ENCODE peak calls at places on chromosomes 2 and 18, in ten cellular contexts. X, B, O, C, Z, R, W, S, I and N are unnamed samples.

GRCh38 chr2:63057249-63058148 is 6.9 kb downstream of the OTX1 start:
- DNase-seq in X (no peak), I (no peak), B (no peak), O (no peak), W (no peak), Z (no peak), C (no peak), S (no peak), R (no peak), N (no peak)

GRCh38 chr2:96470636-96471035 is 34.5 kb downstream of the NEURL3 start:
- DNase-seq in C (peak), O (peak), I (peak), Z (no peak), S (no peak), R (no peak), W (no peak), X (peak), B (peak), N (no peak)

GRCh38 chr2:180314086-180314485 is 307.0 kb upstream of the CWC22 start:
- DNase-seq in X (no peak), R (no peak), I (no peak), W (no peak), O (no peak), B (no peak), C (no peak), S (no peak), Z (no peak), N (no peak)

GRCh38 chr2:39568116-39568515 is 97.6 kb upstream of the TMEM178A start:
- DNase-seq in S (no peak), C (no peak), B (no peak), Z (no peak), I (no peak), W (no peak), O (no peak), X (no peak), R (no peak), N (no peak)

GRCh38 chr18:10530852-10531251 is 5.0 kb downstream of the NAPG start:
- DNase-seq in C (no peak), W (no peak), Z (no peak), B (no peak), O (no peak), R (no peak), X (no peak), I (no peak), S (no peak), N (no peak)

GRCh38 chr2:128316777-128317185 is 1.9 kb downstream of the HS6ST1 start:
- DNase-seq in Z (no peak), X (no peak), W (no peak), C (no peak), O (no peak), B (peak), S (no peak), R (no peak), I (no peak), N (no peak)

GRCh38 chr18:61272793-61273192 is 60.4 kb upstream of the CDH20 start:
- DNase-seq in B (no peak), W (no peak), I (no peak), Z (no peak), X (no peak), O (no peak), S (no peak), R (no peak), C (no peak), N (no peak)

GRCh38 chr2:200104015-200104414 is 148.6 kb downstream of the MAIP1 start:
- DNase-seq in Z (no peak), R (no peak), B (no peak), O (no peak), W (no peak), I (no peak), S (no peak), X (no peak), C (no peak), N (no peak)

GRCh38 chr2:152098798-152099654 is at the start of gene CACNB4:
- DNase-seq in R (no peak), I (no peak), C (no peak), Z (peak), X (no peak), S (no peak), W (no peak), O (no peak), B (no peak), N (no peak)

GRCh38 chr18:1094408-1094807 is 189.7 kb downstream of the ADCYAP1 start:
- DNase-seq in S (no peak), X (no peak), C (no peak), O (no peak), R (no peak), I (no peak), W (no peak), Z (no peak), B (no peak), N (no peak)

GRCh38 chr2:176285321-176285720 is 16.1 kb downstream of the MTX2 start:
- DNase-seq in W (no peak), B (no peak), Z (no peak), S (no peak), R (no peak), I (no peak), O (no peak), X (no peak), C (no peak), N (no peak)

GRCh38 chr2:113283704-113284284 is 5.1 kb upstream of the PAX8 start:
- DNase-seq in B (peak), O (no peak), R (no peak), Z (no peak), S (no peak), W (no peak), I (no peak), C (no peak), X (no peak), N (no peak)

GRCh38 chr2:76688732-76689131 is 833.4 kb downstream of the LRRTM4 start:
- DNase-seq in W (no peak), I (no peak), R (no peak), C (no peak), X (no peak), O (no peak), Z (no peak), B (no peak), S (no peak), N (no peak)

GRCh38 chr2:140117371-140117770 is 1337.2 kb upstream of the NXPH2 start:
- DNase-seq in W (no peak), Z (no peak), C (no peak), I (no peak), S (no peak), R (no peak), X (no peak), B (no peak), O (no peak), N (no peak)

GRCh38 chr2:197212344-197213262 is 98.0 kb downstream of the ANKRD44 start:
- DNase-seq in B (no peak), O (no peak), Z (no peak), X (peak), C (no peak), S (no peak), R (no peak), W (no peak), I (no peak), N (no peak)

GRCh38 chr2:214465386-214466146 is 54.7 kb downstream of the VWC2L start:
- DNase-seq in W (no peak), S (no peak), C (no peak), Z (no peak), X (no peak), R (no peak), O (no peak), B (peak), I (no peak), N (no peak)

GRCh38 chr2:236639461-236639860 is 69.8 kb downstream of the ACKR3 start:
- DNase-seq in W (no peak), O (no peak), I (no peak), S (no peak), C (no peak), Z (no peak), X (no peak), R (no peak), B (no peak), N (no peak)

GRCh38 chr18:2707559-2708168 is 52.1 kb downstream of the SMCHD1 start:
- DNase-seq in R (no peak), O (no peak), X (no peak), B (no peak), C (no peak), I (no peak), Z (no peak), S (no peak), W (no peak), N (no peak)

GRCh38 chr18:69948919-69949537 is 1.4 kb upstream of the CD226 start:
- DNase-seq in W (no peak), O (no peak), B (peak), S (no peak), C (no peak), Z (no peak), I (peak), R (no peak), X (no peak), N (no peak)

GRCh38 chr18:25109484-25109883 is 242.5 kb downstream of the ZNF521 start:
- DNase-seq in W (no peak), X (no peak), S (no peak), B (no peak), I (no peak), C (no peak), Z (no peak), R (no peak), O (no peak), N (no peak)

GRCh38 chr2:35501076-35501475 is 854.5 kb upstream of the CRIM1 start:
- DNase-seq in O (no peak), S (no peak), W (no peak), B (no peak), R (no peak), X (no peak), Z (no peak), C (no peak), I (no peak), N (no peak)

GRCh38 chr2:205776139-205776538 is 93.8 kb downstream of the NRP2 start:
- DNase-seq in R (no peak), X (no peak), B (peak), W (no peak), C (no peak), O (no peak), I (peak), S (no peak), Z (no peak), N (no peak)

GRCh38 chr2:182330451-182331325 is 96.1 kb downstream of the PDE1A start:
- DNase-seq in S (no peak), B (no peak), W (no peak), I (no peak), C (no peak), X (no peak), R (no peak), Z (no peak), O (no peak), N (no peak)

GRCh38 chr2:239990966-239991365 is 34.2 kb downstream of the NDUFA10 start:
- DNase-seq in C (no peak), S (no peak), R (no peak), X (no peak), O (no peak), I (no peak), Z (no peak), W (no peak), B (no peak), N (no peak)

GRCh38 chr2:159903404-159904126 is 105.6 kb upstream of the CD302 start:
- DNase-seq in I (peak), R (no peak), O (no peak), C (peak), Z (peak), B (peak), X (peak), S (no peak), W (no peak), N (no peak)

GRCh38 chr18:26536032-26536431 is 12.3 kb downstream of the KCTD1 start:
- DNase-seq in S (no peak), C (no peak), Z (no peak), B (no peak), I (no peak), X (no peak), W (no peak), R (no peak), O (no peak), N (no peak)

GRCh38 chr2:48852938-48853337 is 97.4 kb upstream of the LHCGR start:
- DNase-seq in C (no peak), S (no peak), O (no peak), I (no peak), W (no peak), B (no peak), X (no peak), Z (no peak), R (no peak), N (no peak)

GRCh38 chr2:151833984-151834383 is 5.8 kb upstream of the ARL5A start:
- DNase-seq in I (no peak), R (no peak), W (no peak), O (no peak), S (no peak), C (no peak), X (no peak), Z (no peak), B (no peak), N (no peak)

GRCh38 chr2:38037757-38038615 is 38.0 kb downstream of the CYP1B1 start:
- DNase-seq in I (peak), X (no peak), S (peak), O (no peak), B (no peak), W (no peak), C (no peak), Z (no peak), R (no peak), N (no peak)

GRCh38 chr2:114066186-114066747 is 176.4 kb downstream of the ACTR3 start:
- DNase-seq in X (no peak), B (no peak), W (no peak), C (no peak), R (no peak), O (no peak), S (no peak), I (no peak), Z (no peak), N (no peak)